ENCODE peak calls at places on chromosomes 13 and 19, in four cellular contexts. One of them, this sample, is unnamed.

GRCh38 chr19:15508035-15508710 is at the start of gene CYP4F22:
- DNase-seq in psoas muscle: no peak
- DNase-seq in mammary epithelial cell: no peak
- DNase-seq in PC-3: no peak
- DNase-seq in this sample: no peak

GRCh38 chr19:2253106-2254051 is 2.8 kb downstream of the JSRP1 start:
- DNase-seq in psoas muscle: no peak
- DNase-seq in mammary epithelial cell: no peak
- DNase-seq in PC-3: no peak
- DNase-seq in this sample: no peak

GRCh38 chr19:7119582-7119981 is 50.1 kb downstream of the ZNF557 start:
- DNase-seq in psoas muscle: no peak
- DNase-seq in mammary epithelial cell: no peak
- DNase-seq in PC-3: no peak
- DNase-seq in this sample: no peak

GRCh38 chr13:79393564-79394249 is 12.3 kb downstream of the RBM26 start:
- DNase-seq in psoas muscle: no peak
- DNase-seq in mammary epithelial cell: no peak
- DNase-seq in PC-3: peak; percentile 15
- DNase-seq in this sample: no peak

GRCh38 chr13:72651196-72651595 is 76.2 kb downstream of the MZT1 start:
- DNase-seq in psoas muscle: no peak
- DNase-seq in mammary epithelial cell: no peak
- DNase-seq in PC-3: peak; percentile 27
- DNase-seq in this sample: no peak

GRCh38 chr13:20401958-20402856 is 123.5 kb downstream of the CRYL1 start:
- DNase-seq in psoas muscle: no peak
- DNase-seq in mammary epithelial cell: peak; percentile 55
- DNase-seq in PC-3: peak; percentile 91
- DNase-seq in this sample: no peak

GRCh38 chr13:29396446-29396845 is 199.0 kb downstream of the SLC7A1 start:
- DNase-seq in psoas muscle: no peak
- DNase-seq in mammary epithelial cell: no peak
- DNase-seq in PC-3: no peak
- DNase-seq in this sample: no peak

GRCh38 chr19:36160821-36161596 is 8.8 kb upstream of the COX7A1 start:
- DNase-seq in psoas muscle: no peak
- DNase-seq in mammary epithelial cell: no peak
- DNase-seq in PC-3: no peak
- DNase-seq in this sample: no peak

GRCh38 chr19:58551577-58552471 is 3.1 kb downstream of the CHMP2A start:
- DNase-seq in psoas muscle: no peak
- DNase-seq in mammary epithelial cell: no peak
- DNase-seq in PC-3: no peak
- DNase-seq in this sample: no peak

GRCh38 chr19:13366529-13367143 is 139.6 kb downstream of the CACNA1A start:
- DNase-seq in psoas muscle: no peak
- DNase-seq in mammary epithelial cell: peak; percentile 5
- DNase-seq in PC-3: peak; percentile 81
- DNase-seq in this sample: no peak

GRCh38 chr19:55028757-55029156 is 9.3 kb downstream of the GP6 start:
- DNase-seq in psoas muscle: no peak
- DNase-seq in mammary epithelial cell: no peak
- DNase-seq in PC-3: no peak
- DNase-seq in this sample: no peak

GRCh38 chr13:39768962-39769361 is 113.5 kb downstream of the COG6 start:
- DNase-seq in psoas muscle: no peak
- DNase-seq in mammary epithelial cell: no peak
- DNase-seq in PC-3: no peak
- DNase-seq in this sample: no peak

GRCh38 chr19:46155237-46155636 is 7.2 kb downstream of the IGFL2 start:
- DNase-seq in psoas muscle: no peak
- DNase-seq in mammary epithelial cell: no peak
- DNase-seq in PC-3: no peak
- DNase-seq in this sample: no peak

GRCh38 chr13:51249767-51250741 is 27.9 kb downstream of the FAM124A start:
- DNase-seq in psoas muscle: no peak
- DNase-seq in mammary epithelial cell: no peak
- DNase-seq in PC-3: no peak
- DNase-seq in this sample: no peak

GRCh38 chr19:41879670-41880328 is 2.7 kb downstream of the CD79A start:
- DNase-seq in psoas muscle: no peak
- DNase-seq in mammary epithelial cell: no peak
- DNase-seq in PC-3: no peak
- DNase-seq in this sample: no peak

GRCh38 chr19:41879080-41879479 is 2.0 kb downstream of the CD79A start:
- DNase-seq in psoas muscle: no peak
- DNase-seq in mammary epithelial cell: no peak
- DNase-seq in PC-3: no peak
- DNase-seq in this sample: no peak

GRCh38 chr19:41877916-41878905 is 1.1 kb downstream of the CD79A start:
- DNase-seq in psoas muscle: no peak
- DNase-seq in mammary epithelial cell: no peak
- DNase-seq in PC-3: no peak
- DNase-seq in this sample: no peak

GRCh38 chr19:41876847-41877489 is at the start of gene CD79A:
- DNase-seq in psoas muscle: peak; percentile 23
- DNase-seq in mammary epithelial cell: no peak
- DNase-seq in PC-3: no peak
- DNase-seq in this sample: no peak

DNA sequence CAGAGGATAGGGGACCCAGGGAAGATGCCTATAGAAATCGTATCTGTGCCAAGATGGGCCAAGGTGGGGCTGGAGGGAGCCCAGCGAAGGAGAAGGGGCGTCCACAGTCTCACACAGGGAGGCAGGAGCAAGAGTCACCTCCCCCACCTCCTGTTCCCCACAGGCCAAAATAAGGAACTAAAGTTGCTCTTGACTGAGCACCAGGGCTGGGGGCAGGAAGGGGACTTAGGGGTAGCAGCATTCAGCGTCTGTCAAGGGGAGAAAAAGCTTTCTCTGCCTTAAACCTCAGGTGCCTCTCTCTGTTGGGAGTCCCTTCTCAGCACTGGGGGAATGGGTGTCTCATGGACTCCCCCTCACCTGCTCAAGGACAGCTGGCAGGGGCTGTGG is 404 bp downstream of the CD79A start:
- DNase-seq in psoas muscle: no peak
- DNase-seq in mammary epithelial cell: no peak
- DNase-seq in PC-3: no peak
- DNase-seq in this sample: no peak
- H3K27ac ChIP-seq in psoas muscle: no peak overlapping the region
- H3K27ac ChIP-seq in mammary epithelial cell: no peak overlapping the region
- H3K27ac ChIP-seq in PC-3: no peak overlapping the region
- H3K27ac ChIP-seq in this sample: no peak overlapping the region

GRCh38 chr19:49857061-49857833 is 6.3 kb downstream of the PTOV1 start:
- DNase-seq in psoas muscle: peak; percentile 48
- DNase-seq in mammary epithelial cell: no peak
- DNase-seq in PC-3: no peak
- DNase-seq in this sample: no peak
- H3K27ac ChIP-seq in psoas muscle: no peak overlapping the region
- H3K27ac ChIP-seq in mammary epithelial cell: no peak overlapping the region
- H3K27ac ChIP-seq in PC-3: no peak overlapping the region
- H3K27ac ChIP-seq in this sample: peak overlapping the region; percentile 73

GRCh38 chr13:36323951-36324566 is 22.1 kb downstream of the SPART start:
- DNase-seq in psoas muscle: no peak
- DNase-seq in mammary epithelial cell: no peak
- DNase-seq in PC-3: peak; percentile 76
- DNase-seq in this sample: no peak

GRCh38 chr13:36329355-36329754 is 16.8 kb downstream of the SPART start:
- DNase-seq in psoas muscle: no peak
- DNase-seq in mammary epithelial cell: no peak
- DNase-seq in PC-3: no peak
- DNase-seq in this sample: no peak

GRCh38 chr13:36323408-36323807 is 22.8 kb downstream of the SPART start:
- DNase-seq in psoas muscle: no peak
- DNase-seq in mammary epithelial cell: no peak
- DNase-seq in PC-3: peak; percentile 53
- DNase-seq in this sample: no peak

GRCh38 chr13:36328821-36329220 is 17.4 kb downstream of the SPART start:
- DNase-seq in psoas muscle: no peak
- DNase-seq in mammary epithelial cell: no peak
- DNase-seq in PC-3: no peak
- DNase-seq in this sample: no peak

DNA sequence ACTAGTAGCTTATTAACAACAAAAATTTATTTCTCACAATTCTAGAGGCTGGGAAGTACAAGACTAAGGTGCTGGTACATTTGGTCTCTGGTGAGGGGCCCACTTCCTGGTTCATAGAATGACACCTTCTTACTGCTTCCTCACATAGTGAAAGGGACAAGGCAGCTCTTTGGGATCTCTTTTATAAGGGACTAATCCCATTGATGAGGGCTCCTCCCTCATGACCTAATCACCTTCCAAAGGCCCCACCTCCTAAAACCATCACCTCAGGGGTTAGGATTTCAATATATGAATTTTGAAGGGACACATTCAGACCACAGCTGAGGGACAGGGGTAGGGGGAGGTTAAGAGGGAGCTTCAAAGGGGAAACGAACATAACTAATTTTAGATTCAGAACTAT is 20.3 kb downstream of the SPART start:
- DNase-seq in psoas muscle: no peak
- DNase-seq in mammary epithelial cell: no peak
- DNase-seq in PC-3: no peak
- DNase-seq in this sample: no peak
- H3K27ac ChIP-seq in psoas muscle: no peak overlapping the region
- H3K27ac ChIP-seq in mammary epithelial cell: no peak overlapping the region
- H3K27ac ChIP-seq in PC-3: no peak overlapping the region
- H3K27ac ChIP-seq in this sample: no peak overlapping the region

GRCh38 chr19:4873930-4874329 is 6.5 kb upstream of the PLIN3 start:
- DNase-seq in psoas muscle: no peak
- DNase-seq in mammary epithelial cell: no peak
- DNase-seq in PC-3: no peak
- DNase-seq in this sample: no peak
- H3K27ac ChIP-seq in psoas muscle: no peak overlapping the region
- H3K27ac ChIP-seq in mammary epithelial cell: no peak overlapping the region
- H3K27ac ChIP-seq in PC-3: no peak overlapping the region
- H3K27ac ChIP-seq in this sample: peak overlapping the region; percentile 70

DNA sequence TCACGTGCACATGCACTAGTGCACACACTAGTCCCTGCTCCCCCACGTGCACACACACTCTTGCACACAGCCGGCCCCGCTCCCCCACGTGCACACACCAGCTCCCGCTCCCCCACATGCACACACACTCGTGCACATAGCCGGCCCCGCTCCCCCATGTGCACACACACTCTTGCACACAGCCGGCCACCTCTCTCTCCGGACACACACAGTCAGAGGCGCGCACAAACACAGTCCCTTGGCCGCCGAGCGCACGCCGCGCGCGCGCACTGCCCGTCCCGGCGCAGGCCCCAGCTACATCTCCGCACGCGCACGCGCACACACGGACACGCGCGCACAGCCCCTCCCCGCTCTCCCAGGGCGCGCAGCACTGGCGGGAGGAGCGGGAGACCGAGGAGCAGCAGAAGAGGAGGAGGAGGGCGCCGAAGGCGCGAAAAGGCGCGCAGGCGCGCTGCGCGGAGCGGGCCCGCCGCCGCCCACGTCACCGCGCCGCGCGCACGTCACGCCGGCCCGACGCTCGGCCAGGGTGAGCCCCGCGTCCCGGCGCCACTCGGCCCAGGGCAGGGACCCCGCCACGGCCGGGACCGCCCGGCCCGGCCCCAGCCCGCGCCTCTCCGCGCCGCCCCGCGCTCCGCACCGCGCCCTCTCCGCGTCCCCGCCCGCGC is at the start of gene TFDP1:
- DNase-seq in psoas muscle: peak; percentile 79
- DNase-seq in mammary epithelial cell: peak; percentile 86
- DNase-seq in PC-3: peak; percentile 91
- DNase-seq in this sample: no peak
- H3K27ac ChIP-seq in psoas muscle: no peak within 1 kb of the TSS
- H3K27ac ChIP-seq in mammary epithelial cell: peak within 1 kb of the TSS; percentile 10
- H3K27ac ChIP-seq in PC-3: no peak within 1 kb of the TSS
- H3K27ac ChIP-seq in this sample: no peak within 1 kb of the TSS